ENCODE peak calls at places on chromosomes 5 and 9, in five cellular contexts. O is astrocyte of the cerebellum, N is choroid plexus epithelial cell, T is IMR-90, S is suprapubic skin. K is an unnamed sample.
A peak's percentile ranks its signal among the peaks of the same experiment; 100 is the strongest.

GRCh38 chr9:33464045-33464636 is 9.6 kb downstream of the NOL6 start:
- DNase-seq in T (no peak), N (no peak), O (no peak), S (peak; percentile 70), K (peak; percentile 45)

GRCh38 chr5:180098991-180099732 is 27.6 kb upstream of the RNF130 start:
- DNase-seq in N (no peak), O (no peak), T (no peak), S (peak; percentile 68), K (no peak)

GRCh38 chr9:90167920-90168319 is 474.7 kb downstream of the DIRAS2 start:
- DNase-seq in S (no peak), T (no peak), N (no peak), O (no peak), K (no peak)

GRCh38 chr9:93203713-93204469 is 20.0 kb downstream of the WNK2 start:
- DNase-seq in T (no peak), N (no peak), S (no peak), O (no peak), K (no peak)

GRCh38 chr9:129761901-129762359 is 9.1 kb upstream of the PTGES start:
- DNase-seq in N (peak; percentile 83), O (no peak), T (peak; percentile 83), S (no peak), K (peak; percentile 54)

GRCh38 chr9:136827794-136828473 is 14.3 kb upstream of the AJM1 start:
- DNase-seq in S (no peak), T (no peak), O (no peak), N (no peak), K (no peak)

GRCh38 chr5:144065766-144066165 is 104.7 kb downstream of the YIPF5 start:
- DNase-seq in S (no peak), O (no peak), T (no peak), N (no peak), K (no peak)

GRCh38 chr5:163190283-163190682 is 247.1 kb upstream of the CCNG1 start:
- DNase-seq in S (no peak), O (no peak), T (no peak), N (no peak), K (no peak)

GRCh38 chr5:38807570-38808461 is 38.0 kb upstream of the OSMR start:
- DNase-seq in T (peak; percentile 77), N (peak; percentile 72), O (no peak), S (no peak), K (no peak)

GRCh38 chr5:64330728-64331231 is 165.1 kb downstream of the RNF180 start:
- DNase-seq in N (no peak), S (no peak), O (no peak), T (no peak), K (no peak)

GRCh38 chr5:178069909-178070308 is 43.4 kb upstream of the N4BP3 start:
- DNase-seq in S (no peak), O (no peak), N (peak; percentile 52), T (peak; percentile 26), K (peak; percentile 66)

GRCh38 chr5:6788439-6788838 is 75.2 kb downstream of the TENT4A start:
- DNase-seq in S (no peak), O (no peak), T (no peak), N (no peak), K (peak; percentile 23)

GRCh38 chr5:5978501-5979361 is 399.6 kb downstream of the MED10 start:
- DNase-seq in S (no peak), O (no peak), T (no peak), N (no peak), K (no peak)

GRCh38 chr9:130143279-130143893 is 28.8 kb upstream of the NCS1 start:
- DNase-seq in S (no peak), N (no peak), O (no peak), T (no peak), K (peak; percentile 34)

DNA sequence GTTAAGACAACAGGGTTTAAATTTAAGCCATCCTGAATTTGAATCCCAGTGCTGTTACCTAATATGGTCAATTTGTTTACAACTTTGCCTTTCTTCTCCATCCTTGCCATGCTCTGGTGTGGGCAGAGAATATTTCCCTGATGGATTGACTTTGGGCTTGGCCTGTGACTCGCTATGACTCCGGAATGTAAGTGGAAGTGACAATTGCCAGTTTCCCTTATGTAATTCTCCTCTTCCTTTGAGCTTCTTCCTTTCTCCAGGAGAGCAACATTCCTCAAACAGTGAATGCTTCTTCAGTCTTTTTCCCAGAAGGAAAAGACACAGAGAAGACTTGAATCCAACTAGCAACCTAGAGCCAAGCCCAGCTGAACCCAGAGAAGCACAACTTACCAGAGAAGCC is 159.1 kb downstream of the LURAP1L start:
- DNase-seq in T (peak; percentile 37), N (no peak), O (no peak), S (no peak), K (peak; percentile 44)
- H3K4me3 ChIP-seq in T (no peak overlapping the region), N (no peak overlapping the region), O (no peak overlapping the region), S (no peak overlapping the region), K (no peak overlapping the region)

GRCh38 chr9:85610074-85610855 is 131.5 kb downstream of the AGTPBP1 start:
- DNase-seq in S (no peak), T (peak; percentile 82), N (peak; percentile 92), O (peak; percentile 74), K (peak; percentile 77)
- TF ChIP-seq CTCF in S (peak; percentile 68), T (peak; percentile 93), N (peak; percentile 89), O (peak; percentile 76), K (peak; percentile 84)

DNA sequence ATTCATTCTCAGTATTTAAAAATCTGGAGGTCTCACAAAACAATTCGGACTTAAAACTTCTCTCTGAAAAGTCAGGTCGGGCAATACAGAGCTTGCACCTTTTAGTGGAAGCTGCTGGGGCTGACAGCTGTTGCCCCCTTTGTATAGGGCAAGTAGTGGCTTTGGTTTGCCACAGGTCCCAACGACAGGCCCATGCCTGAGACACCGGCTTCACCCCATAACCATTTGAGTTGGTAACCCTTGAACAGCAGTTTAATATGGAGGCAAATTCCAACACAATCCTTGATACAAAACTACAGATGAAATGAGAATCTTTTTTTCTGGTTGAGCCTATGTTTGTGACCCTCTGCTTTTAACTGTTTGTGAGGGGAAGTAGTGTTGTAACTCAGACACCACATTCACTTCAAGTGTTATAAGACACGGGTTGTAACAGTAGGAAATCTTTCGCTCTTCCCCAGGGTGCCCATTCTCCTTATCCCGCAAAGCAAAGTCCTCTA is 763 bp upstream of the GLRX start:
- DNase-seq in T (no peak), S (peak; percentile 38), O (no peak), N (no peak), K (no peak)
- H3K4me3 ChIP-seq in T (peak overlapping the region; percentile 92), S (peak overlapping the region; percentile 61), O (no peak overlapping the region), N (peak overlapping the region; percentile 77), K (no peak overlapping the region)

GRCh38 chr5:169832236-169832635 is 148.1 kb downstream of the INSYN2B start:
- DNase-seq in O (no peak), N (no peak), T (no peak), S (no peak), K (no peak)

GRCh38 chr5:169827769-169828168 is 152.5 kb downstream of the INSYN2B start:
- DNase-seq in S (no peak), T (peak; percentile 14), O (no peak), N (no peak), K (no peak)

GRCh38 chr5:169831331-169831730 is 149.0 kb downstream of the INSYN2B start:
- DNase-seq in N (no peak), O (no peak), T (peak; percentile 27), S (no peak), K (peak; percentile 85)

GRCh38 chr5:169828385-169828784 is 151.9 kb downstream of the INSYN2B start:
- DNase-seq in O (no peak), N (no peak), S (no peak), T (no peak), K (no peak)

GRCh38 chr5:169826618-169827017 is 153.7 kb downstream of the INSYN2B start:
- DNase-seq in S (no peak), O (no peak), T (no peak), N (peak; percentile 48), K (peak; percentile 24)
- TF ChIP-seq CTCF in S (no peak), O (peak; percentile 6), T (no peak), N (peak; percentile 53), K (peak; percentile 22)

GRCh38 chr9:6711403-6711802 is 46.4 kb upstream of the KDM4C start:
- DNase-seq in S (no peak), T (peak; percentile 67), O (peak; percentile 59), N (peak; percentile 66), K (no peak)

GRCh38 chr9:6714176-6714575 is 43.6 kb upstream of the KDM4C start:
- DNase-seq in S (no peak), O (no peak), N (no peak), T (no peak), K (peak; percentile 23)

GRCh38 chr9:6712041-6712440 is 45.7 kb upstream of the KDM4C start:
- DNase-seq in S (no peak), O (no peak), T (no peak), N (no peak), K (no peak)

GRCh38 chr9:6715755-6716643 is 41.8 kb upstream of the KDM4C start:
- DNase-seq in N (peak; percentile 20), T (no peak), O (no peak), S (peak; percentile 81), K (peak; percentile 29)

GRCh38 chr9:6716766-6717165 is 41.0 kb upstream of the KDM4C start:
- DNase-seq in S (no peak), N (no peak), O (no peak), T (no peak), K (no peak)
- H3K4me3 ChIP-seq in S (peak overlapping the region; percentile 39), N (no peak overlapping the region), O (no peak overlapping the region), T (no peak overlapping the region), K (no peak overlapping the region)

GRCh38 chr9:133356391-133357091 is at the start of the genes SURF1 and SURF2:
- DNase-seq in N (peak; percentile 79), T (peak; percentile 66), O (no peak), S (peak; percentile 95), K (peak; percentile 91)
- TF ChIP-seq CTCF in N (peak; percentile 9), T (no peak), O (no peak), S (no peak), K (no peak)

GRCh38 chr5:1538276-1538675 is 14.5 kb upstream of the LPCAT1 start:
- DNase-seq in N (no peak), S (peak; percentile 72), T (no peak), O (no peak), K (no peak)

GRCh38 chr5:1537166-1538154 is 13.7 kb upstream of the LPCAT1 start:
- DNase-seq in S (peak; percentile 55), T (no peak), N (no peak), O (no peak), K (no peak)

GRCh38 chr5:1538741-1539392 is 15.1 kb upstream of the LPCAT1 start:
- DNase-seq in T (no peak), S (peak; percentile 43), N (no peak), O (no peak), K (no peak)

GRCh38 chr5:1536298-1537165 is 12.8 kb upstream of the LPCAT1 start:
- DNase-seq in T (peak; percentile 20), O (no peak), S (peak; percentile 60), N (peak; percentile 55), K (peak; percentile 31)

DNA sequence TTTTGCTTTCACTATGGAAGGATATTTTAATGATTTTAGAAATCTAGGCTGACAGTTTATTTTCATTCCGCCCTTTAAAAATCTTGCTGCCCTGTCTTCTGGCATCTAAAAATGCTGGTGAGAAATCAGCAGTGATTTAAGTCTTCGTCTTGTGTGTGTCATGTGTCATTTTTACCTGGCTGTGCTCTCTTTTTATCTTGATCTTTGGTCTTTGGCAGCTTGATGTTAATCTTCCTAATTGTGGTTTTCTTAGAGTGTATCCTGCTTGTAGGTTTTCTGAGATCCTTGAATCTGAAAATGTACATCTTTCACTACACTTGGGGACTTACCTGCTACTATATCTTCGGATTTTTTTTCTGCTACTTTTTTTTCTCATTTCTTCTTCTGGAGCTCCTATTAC is 11.9 kb upstream of the LPCAT1 start:
- DNase-seq in N (no peak), S (no peak), T (no peak), O (no peak), K (no peak)
- H3K4me3 ChIP-seq in N (no peak overlapping the region), S (no peak overlapping the region), T (no peak overlapping the region), O (no peak overlapping the region), K (no peak overlapping the region)

GRCh38 chr5:143024227-143024920 is 254.2 kb downstream of the ARHGAP26 start:
- DNase-seq in O (no peak), S (no peak), T (no peak), N (no peak), K (no peak)
- TF ChIP-seq CTCF in O (no peak), S (no peak), T (no peak), N (no peak), K (no peak)